ENCODE peak calls at places on chromosomes 5 and 9, in eight cellular contexts. N, T, M, P, O, Z, F and Y are unnamed samples.

GRCh38 chr5:88251048-88251711 is 17.5 kb downstream of the TMEM161B start:
- DNase-seq in N (peak; percentile 52), T (peak; percentile 20), M (peak; percentile 69), P (no peak), O (no peak), Z (no peak), F (no peak), Y (no peak)

GRCh38 chr9:134381671-134382505 is 55.6 kb downstream of the RXRA start:
- DNase-seq in N (no peak), T (peak; percentile 56), M (peak; percentile 36), P (peak; percentile 48), O (no peak), Z (no peak), F (peak; percentile 24), Y (no peak)

GRCh38 chr9:34961574-34962480 is 3.7 kb downstream of the PHF24 start:
- DNase-seq in N (peak; percentile 80), T (no peak), M (peak; percentile 54), P (no peak), O (no peak), Z (no peak), F (peak; percentile 84), Y (peak; percentile 75)

GRCh38 chr9:19127881-19128719 is 808 bp upstream of the PLIN2 start:
- DNase-seq in N (no peak), T (no peak), M (no peak), P (peak; percentile 45), O (peak; percentile 80), Z (peak; percentile 38), F (peak; percentile 58), Y (peak; percentile 69)

GRCh38 chr5:56440871-56441740 is 208.0 kb upstream of the ANKRD55 start:
- DNase-seq in N (peak; percentile 88), T (peak; percentile 48), M (peak; percentile 44), P (peak; percentile 5), O (no peak), Z (no peak), F (peak; percentile 93), Y (peak; percentile 76)

GRCh38 chr9:37922391-37923120 is 18.6 kb upstream of the SLC25A51 start:
- DNase-seq in N (no peak), T (no peak), M (no peak), P (no peak), O (peak; percentile 42), Z (no peak), F (no peak), Y (no peak)

GRCh38 chr5:139272471-139273321 is 20.8 kb upstream of the MATR3 start:
- DNase-seq in N (peak; percentile 62), T (no peak), M (peak; percentile 47), P (peak; percentile 55), O (no peak), Z (no peak), F (peak; percentile 34), Y (peak; percentile 71)

GRCh38 chr5:83313431-83313830 is 158.1 kb upstream of the VCAN start:
- DNase-seq in N (peak; percentile 57), T (no peak), M (peak; percentile 77), P (no peak), O (no peak), Z (no peak), F (peak; percentile 37), Y (peak; percentile 39)

GRCh38 chr9:33429256-33430080 is 17.9 kb downstream of the AQP3 start:
- DNase-seq in N (no peak), T (no peak), M (no peak), P (no peak), O (no peak), Z (no peak), F (peak; percentile 58), Y (peak; percentile 35)

GRCh38 chr9:19036611-19037010 is 3.6 kb upstream of the SAXO1 start:
- DNase-seq in N (no peak), T (no peak), M (no peak), P (no peak), O (no peak), Z (no peak), F (no peak), Y (no peak)

GRCh38 chr9:99433555-99433954 is 211.5 kb downstream of the SEC61B start:
- DNase-seq in N (peak; percentile 89), T (peak; percentile 89), M (peak; percentile 82), P (peak; percentile 4), O (peak; percentile 83), Z (no peak), F (peak; percentile 62), Y (peak; percentile 89)

GRCh38 chr5:3858524-3858923 is 262.9 kb downstream of the IRX1 start:
- DNase-seq in N (no peak), T (no peak), M (no peak), P (no peak), O (no peak), Z (no peak), F (no peak), Y (no peak)

GRCh38 chr5:142109356-142110045 is 922 bp downstream of the NDFIP1 start:
- DNase-seq in N (peak; percentile 15), T (peak; percentile 25), M (no peak), P (peak; percentile 27), O (no peak), Z (peak; percentile 9), F (peak; percentile 44), Y (peak; percentile 62)

GRCh38 chr5:51347704-51348103 is 35.5 kb upstream of the ISL1 start:
- DNase-seq in N (no peak), T (no peak), M (no peak), P (peak; percentile 2), O (no peak), Z (no peak), F (no peak), Y (no peak)

GRCh38 chr9:129610473-129611301 is 10.2 kb downstream of the C9orf50 start:
- DNase-seq in N (peak; percentile 58), T (peak; percentile 77), M (peak; percentile 22), P (peak; percentile 56), O (peak; percentile 94), Z (peak; percentile 74), F (peak; percentile 77), Y (peak; percentile 91)

GRCh38 chr9:93261281-93261680 is 77.3 kb downstream of the WNK2 start:
- DNase-seq in N (no peak), T (peak; percentile 12), M (no peak), P (peak; percentile 31), O (peak; percentile 40), Z (no peak), F (no peak), Y (no peak)

GRCh38 chr5:161676109-161676508 is 9.4 kb upstream of the GABRA6 start:
- DNase-seq in N (no peak), T (no peak), M (no peak), P (peak; percentile 32), O (no peak), Z (peak; percentile 11), F (no peak), Y (no peak)

GRCh38 chr5:2330325-2330724 is 421.2 kb downstream of the IRX2 start:
- DNase-seq in N (no peak), T (no peak), M (no peak), P (no peak), O (no peak), Z (no peak), F (no peak), Y (no peak)

GRCh38 chr9:104992696-104993095 is 64.7 kb upstream of the ABCA1 start:
- DNase-seq in N (peak; percentile 90), T (no peak), M (peak; percentile 88), P (no peak), O (no peak), Z (no peak), F (peak; percentile 53), Y (peak; percentile 17)

GRCh38 chr5:135391123-135391868 is 7.7 kb downstream of the MACROH2A1 start:
- DNase-seq in N (peak; percentile 95), T (no peak), M (peak; percentile 97), P (no peak), O (no peak), Z (no peak), F (peak; percentile 82), Y (peak; percentile 90)

GRCh38 chr9:31873717-31874116 is 510.7 kb upstream of the ACO1 start:
- DNase-seq in N (no peak), T (no peak), M (no peak), P (no peak), O (no peak), Z (no peak), F (no peak), Y (no peak)

GRCh38 chr5:80382488-80382887 is 25.4 kb upstream of the ZFYVE16 start:
- DNase-seq in N (no peak), T (no peak), M (no peak), P (no peak), O (no peak), Z (no peak), F (no peak), Y (no peak)

GRCh38 chr5:137286025-137286610 is 213.0 kb downstream of the SPOCK1 start:
- DNase-seq in N (peak; percentile 33), T (no peak), M (peak; percentile 54), P (no peak), O (no peak), Z (no peak), F (no peak), Y (peak; percentile 38)

GRCh38 chr9:125359011-125359410 is 97.4 kb downstream of the GAPVD1 start:
- DNase-seq in N (no peak), T (no peak), M (no peak), P (no peak), O (no peak), Z (no peak), F (no peak), Y (no peak)
- H3K36me3 ChIP-seq in N (peaks cover 46% of the 10 kb centered on the region), T (peaks cover 37% of the 10 kb centered on the region), M (peaks cover 59% of the 10 kb centered on the region), P (peaks cover 29% of the 10 kb centered on the region), O (peaks cover 10% of the 10 kb centered on the region), Z (peaks cover 97% of the 10 kb centered on the region), F (peaks cover 57% of the 10 kb centered on the region), Y (peaks cover 64% of the 10 kb centered on the region)

GRCh38 chr9:136039488-136039887 is 55.6 kb downstream of the NACC2 start:
- DNase-seq in N (no peak), T (no peak), M (no peak), P (no peak), O (no peak), Z (no peak), F (no peak), Y (no peak)
- H3K36me3 ChIP-seq in N (peaks cover 11% of the 10 kb centered on the region), T (no peaks in the 10 kb centered on the region), M (no peaks in the 10 kb centered on the region), P (peaks cover 2% of the 10 kb centered on the region), O (no peaks in the 10 kb centered on the region), Z (no peaks in the 10 kb centered on the region), F (no peaks in the 10 kb centered on the region), Y (peaks cover 4% of the 10 kb centered on the region)

DNA sequence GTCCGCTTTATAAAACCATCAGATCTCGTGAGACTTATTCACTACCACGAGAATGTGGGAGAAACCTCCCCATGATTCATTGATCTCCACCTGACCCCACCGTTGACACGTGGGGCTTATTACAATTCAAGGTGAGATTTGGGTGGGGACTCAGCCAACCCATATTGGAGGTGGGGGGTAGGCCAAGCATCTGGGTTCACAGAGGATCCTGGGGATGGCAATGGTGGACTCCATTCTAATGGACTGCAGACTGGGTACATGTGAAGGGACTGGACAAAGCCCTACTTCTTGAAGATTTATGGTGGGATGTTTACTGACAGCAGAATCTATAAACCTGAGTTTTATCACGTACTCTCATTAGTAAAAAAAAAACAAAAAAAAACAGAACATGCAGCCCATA is 15.1 kb downstream of the QRFP start:
- DNase-seq in N (no peak), T (no peak), M (no peak), P (no peak), O (no peak), Z (no peak), F (no peak), Y (no peak)
- H3K36me3 ChIP-seq in N (peaks cover 86% of the 10 kb centered on the region), T (peaks cover 35% of the 10 kb centered on the region), M (peaks cover 74% of the 10 kb centered on the region), P (peaks cover 28% of the 10 kb centered on the region), O (peaks cover 20% of the 10 kb centered on the region), Z (peaks cover 93% of the 10 kb centered on the region), F (peaks cover 62% of the 10 kb centered on the region), Y (peaks cover 72% of the 10 kb centered on the region)

DNA sequence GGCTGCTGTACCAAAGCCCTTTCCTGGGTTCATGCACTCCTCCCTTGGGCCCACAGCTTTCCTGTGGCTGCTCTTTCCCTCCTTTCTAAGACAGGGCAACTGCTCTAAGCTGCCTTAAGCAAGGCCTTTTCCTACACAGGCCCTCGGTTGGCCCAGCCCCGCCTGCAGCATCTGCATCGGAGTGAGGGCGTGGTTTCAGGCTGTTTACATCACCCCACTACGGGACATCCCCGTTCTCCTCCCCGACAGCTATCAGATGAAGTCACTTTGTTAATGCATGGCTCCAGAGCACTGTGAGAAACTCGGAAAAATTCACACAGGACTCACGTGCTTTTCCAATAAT is 3.4 kb downstream of the DPH7 start:
- DNase-seq in N (no peak), T (no peak), M (no peak), P (no peak), O (no peak), Z (no peak), F (no peak), Y (peak; percentile 12)
- H3K36me3 ChIP-seq in N (peaks cover 38% of the 10 kb centered on the region), T (peaks cover 8% of the 10 kb centered on the region), M (peaks cover 24% of the 10 kb centered on the region), P (peaks cover 7% of the 10 kb centered on the region), O (peaks cover 11% of the 10 kb centered on the region), Z (peaks cover 57% of the 10 kb centered on the region), F (peaks cover 12% of the 10 kb centered on the region), Y (peaks cover 9% of the 10 kb centered on the region)